ENCODE peak calls at places on chromosomes 4 and X, in four cellular contexts. One of them, this sample, is unnamed.

GRCh38 chr4:80011636-80012236 is 61.3 kb downstream of the ANTXR2 start:
- DNase-seq in ELR: peak
- DNase-seq in iris pigment epithelial cell: peak
- DNase-seq in Calu3: no peak
- DNase-seq in this sample: no peak

GRCh38 chr4:85595098-85595775 is 120.3 kb downstream of the ARHGAP24 start:
- DNase-seq in iris pigment epithelial cell: no peak
- DNase-seq in Calu3: no peak
- DNase-seq in ELR: no peak
- DNase-seq in this sample: no peak

GRCh38 chr4:154049457-154050181 is 260.7 kb upstream of the SFRP2 start:
- DNase-seq in ELR: no peak
- DNase-seq in Calu3: peak
- DNase-seq in iris pigment epithelial cell: peak
- DNase-seq in this sample: no peak

GRCh38 chrX:45517090-45517973 is 316.7 kb upstream of the DIPK2B start:
- DNase-seq in ELR: peak
- DNase-seq in Calu3: peak
- DNase-seq in iris pigment epithelial cell: peak
- DNase-seq in this sample: peak

GRCh38 chr4:6992728-6993655 is 50.2 kb upstream of the TADA2B start:
- DNase-seq in iris pigment epithelial cell: peak
- DNase-seq in Calu3: no peak
- DNase-seq in ELR: peak
- DNase-seq in this sample: peak

GRCh38 chr4:186693894-186694293 is 29.8 kb downstream of the FAT1 start:
- DNase-seq in iris pigment epithelial cell: no peak
- DNase-seq in Calu3: no peak
- DNase-seq in ELR: no peak
- DNase-seq in this sample: no peak

GRCh38 chr4:148240241-148240640 is 202.0 kb downstream of the NR3C2 start:
- DNase-seq in ELR: no peak
- DNase-seq in Calu3: no peak
- DNase-seq in iris pigment epithelial cell: peak
- DNase-seq in this sample: no peak

GRCh38 chrX:152873361-152873760 is 24.5 kb upstream of the ZNF185 start:
- DNase-seq in Calu3: no peak
- DNase-seq in iris pigment epithelial cell: no peak
- DNase-seq in ELR: no peak
- DNase-seq in this sample: no peak

GRCh38 chr4:64729561-64729960 is 320.3 kb upstream of the TECRL start:
- DNase-seq in iris pigment epithelial cell: no peak
- DNase-seq in ELR: no peak
- DNase-seq in Calu3: no peak
- DNase-seq in this sample: no peak

GRCh38 chrX:24148535-24149345 is 789 bp upstream of the ZFX start:
- DNase-seq in ELR: peak
- DNase-seq in iris pigment epithelial cell: peak
- DNase-seq in Calu3: no peak
- DNase-seq in this sample: no peak

GRCh38 chr4:4379540-4380087 is 7.3 kb upstream of the NSG1 start:
- DNase-seq in ELR: no peak
- DNase-seq in Calu3: no peak
- DNase-seq in iris pigment epithelial cell: no peak
- DNase-seq in this sample: no peak

GRCh38 chr4:53929955-53930798 is 134.2 kb downstream of the CHIC2 start:
- DNase-seq in ELR: peak
- DNase-seq in iris pigment epithelial cell: peak
- DNase-seq in Calu3: peak
- DNase-seq in this sample: peak

GRCh38 chrX:118530537-118530936 is 34.9 kb downstream of the DOCK11 start:
- DNase-seq in ELR: peak
- DNase-seq in Calu3: no peak
- DNase-seq in iris pigment epithelial cell: peak
- DNase-seq in this sample: peak

GRCh38 chr4:8472689-8473197 is 32.2 kb downstream of the TRMT44 start:
- DNase-seq in ELR: peak
- DNase-seq in iris pigment epithelial cell: peak
- DNase-seq in Calu3: no peak
- DNase-seq in this sample: peak

GRCh38 chrX:151750511-151750910 is 16.0 kb downstream of the CNGA2 start:
- DNase-seq in ELR: no peak
- DNase-seq in Calu3: no peak
- DNase-seq in iris pigment epithelial cell: no peak
- DNase-seq in this sample: no peak

GRCh38 chrX:46837543-46838481 is 969 bp downstream of the RP2 start:
- DNase-seq in Calu3: no peak
- DNase-seq in iris pigment epithelial cell: peak
- DNase-seq in ELR: peak
- DNase-seq in this sample: peak

GRCh38 chr4:186915816-186916215 is 192.2 kb upstream of the FAT1 start:
- DNase-seq in Calu3: no peak
- DNase-seq in iris pigment epithelial cell: peak
- DNase-seq in ELR: no peak
- DNase-seq in this sample: peak

GRCh38 chr4:185145572-185145971 is 2.5 kb downstream of the SLC25A4 start:
- DNase-seq in Calu3: no peak
- DNase-seq in iris pigment epithelial cell: no peak
- DNase-seq in ELR: no peak
- DNase-seq in this sample: no peak

GRCh38 chr4:5524900-5525299 is 183.5 kb downstream of the EVC2 start:
- DNase-seq in Calu3: no peak
- DNase-seq in ELR: no peak
- DNase-seq in iris pigment epithelial cell: peak
- DNase-seq in this sample: peak

GRCh38 chr4:22477136-22477793 is 38.6 kb downstream of the ADGRA3 start:
- DNase-seq in ELR: no peak
- DNase-seq in Calu3: no peak
- DNase-seq in iris pigment epithelial cell: no peak
- DNase-seq in this sample: no peak

GRCh38 chrX:103716967-103717366 is 6.3 kb downstream of the TMEM31 start:
- DNase-seq in iris pigment epithelial cell: peak
- DNase-seq in Calu3: no peak
- DNase-seq in ELR: peak
- DNase-seq in this sample: peak

GRCh38 chr4:13920901-13921300 is 293.4 kb upstream of the BOD1L1 start:
- DNase-seq in ELR: peak
- DNase-seq in iris pigment epithelial cell: peak
- DNase-seq in Calu3: peak
- DNase-seq in this sample: peak

GRCh38 chrX:136819026-136819425 is 38.3 kb upstream of the ARHGEF6 start:
- DNase-seq in Calu3: no peak
- DNase-seq in iris pigment epithelial cell: no peak
- DNase-seq in ELR: no peak
- DNase-seq in this sample: no peak

GRCh38 chr4:60805500-60806313 is 394.4 kb upstream of the ADGRL3 start:
- DNase-seq in Calu3: peak
- DNase-seq in iris pigment epithelial cell: peak
- DNase-seq in ELR: peak
- DNase-seq in this sample: peak

GRCh38 chr4:69640289-69640688 is 847 bp upstream of the UGT2A2 start:
- DNase-seq in iris pigment epithelial cell: peak
- DNase-seq in ELR: no peak
- DNase-seq in Calu3: no peak
- DNase-seq in this sample: no peak

GRCh38 chr4:151117371-151117962 is 18.0 kb downstream of the RPS3A start:
- DNase-seq in Calu3: peak
- DNase-seq in ELR: peak
- DNase-seq in iris pigment epithelial cell: peak
- DNase-seq in this sample: peak

GRCh38 chr4:4569036-4569435 is 27.2 kb upstream of the STX18 start:
- DNase-seq in ELR: peak
- DNase-seq in iris pigment epithelial cell: no peak
- DNase-seq in Calu3: no peak
- DNase-seq in this sample: no peak

GRCh38 chr4:1164040-1164439 is 8.3 kb downstream of the SPON2 start:
- DNase-seq in ELR: no peak
- DNase-seq in Calu3: no peak
- DNase-seq in iris pigment epithelial cell: no peak
- DNase-seq in this sample: no peak

GRCh38 chr4:144176476-144176875 is 36.0 kb upstream of the GYPA start:
- DNase-seq in ELR: no peak
- DNase-seq in Calu3: no peak
- DNase-seq in iris pigment epithelial cell: no peak
- DNase-seq in this sample: peak

GRCh38 chr4:170051402-170051801 is 25.2 kb upstream of the MFAP3L start:
- DNase-seq in Calu3: no peak
- DNase-seq in ELR: no peak
- DNase-seq in iris pigment epithelial cell: no peak
- DNase-seq in this sample: no peak

This sample was measured in renal cortical epithelial cell.